ENCODE peak calls at places on chromosomes 3 and 15, in five cellular contexts. L is stimulated activated CD8-positive, alpha-beta memory T cell treated with anti-CD3 and anti-CD28 coated beads, Interleukin-7, amount 100 ng/mL, for 4 hours; B is GM04504; D is KBM-7; V is substantia nigra. I is an unnamed sample.

GRCh38 chr3:24802614-24803013 is 308.0 kb upstream of the THRB start:
- DNase-seq in V (no peak), L (no peak), B (no peak), D (no peak), I (no peak)

GRCh38 chr15:53539878-53540277 is 219.6 kb downstream of the WDR72 start:
- DNase-seq in D (no peak), L (no peak), V (no peak), B (no peak), I (no peak)

GRCh38 chr3:50516048-50516871 is 12.8 kb upstream of the CACNA2D2 start:
- DNase-seq in L (no peak), V (no peak), B (no peak), D (no peak), I (no peak)

GRCh38 chr15:90315276-90315982 is 36.7 kb upstream of the ZNF774 start:
- DNase-seq in V (peak), D (no peak), B (peak), L (no peak), I (no peak)

GRCh38 chr3:59425371-59425770 is 375.5 kb upstream of the CFAP20DC start:
- DNase-seq in V (no peak), D (no peak), L (no peak), B (peak), I (no peak)

GRCh38 chr15:68691667-68692066 is 112.9 kb downstream of the CORO2B start:
- DNase-seq in V (no peak), L (no peak), D (no peak), B (no peak), I (peak)

GRCh38 chr3:148727242-148727641 is 29.5 kb downstream of the AGTR1 start:
- DNase-seq in L (no peak), B (no peak), V (peak), D (peak), I (peak)

GRCh38 chr3:126212629-126213375 is 32.4 kb upstream of the ALDH1L1 start:
- DNase-seq in D (peak), V (no peak), B (peak), L (no peak), I (peak)

GRCh38 chr15:58185439-58185838 is 47.3 kb downstream of the AQP9 start:
- DNase-seq in V (no peak), L (no peak), B (no peak), D (no peak), I (no peak)

GRCh38 chr3:144687862-144688261 is 716.2 kb downstream of the DIPK2A start:
- DNase-seq in V (no peak), D (no peak), L (no peak), B (no peak), I (no peak)

GRCh38 chr3:17195192-17195611 is 310.4 kb downstream of the PLCL2 start:
- DNase-seq in D (no peak), V (peak), B (no peak), L (no peak), I (peak)

GRCh38 chr3:150447631-150448465 is 39.8 kb downstream of the TSC22D2 start:
- DNase-seq in L (no peak), B (no peak), D (no peak), V (no peak), I (no peak)

GRCh38 chr3:129664040-129664646 is 57.7 kb upstream of the PLXND1 start:
- DNase-seq in L (no peak), D (no peak), V (no peak), B (no peak), I (peak)

GRCh38 chr15:63893866-63894661 is 60.3 kb upstream of the HERC1 start:
- DNase-seq in L (no peak), V (no peak), D (no peak), B (no peak), I (no peak)

GRCh38 chr3:184472723-184473419 is 88.7 kb upstream of the EPHB3 start:
- DNase-seq in D (peak), L (no peak), V (no peak), B (no peak), I (peak)

GRCh38 chr3:55607844-55608243 is 120.7 kb upstream of the WNT5A start:
- DNase-seq in L (no peak), B (no peak), V (no peak), D (no peak), I (no peak)

GRCh38 chr3:136152176-136152843 is 43.8 kb downstream of the MSL2 start:
- DNase-seq in D (no peak), L (no peak), V (no peak), B (no peak), I (no peak)

GRCh38 chr15:77691607-77692006 is 58.9 kb upstream of the LINGO1 start:
- DNase-seq in V (no peak), B (no peak), D (no peak), L (no peak), I (no peak)

GRCh38 chr15:73482184-73482583 is 39.2 kb downstream of the REC114 start:
- DNase-seq in V (no peak), B (no peak), D (peak), L (no peak), I (no peak)

GRCh38 chr15:45871121-45871855 is 236.5 kb downstream of the SQOR start:
- DNase-seq in B (peak), L (no peak), D (no peak), V (no peak), I (no peak)

GRCh38 chr3:121175083-121175482 is 267.1 kb downstream of the STXBP5L start:
- DNase-seq in L (no peak), V (no peak), D (no peak), B (no peak), I (no peak)

GRCh38 chr3:70871909-70872656 is 559.6 kb upstream of the MDFIC2 start:
- DNase-seq in D (no peak), L (no peak), V (no peak), B (peak), I (no peak)

GRCh38 chr15:71201471-71201870 is 86.2 kb downstream of the THSD4 start:
- DNase-seq in B (no peak), V (no peak), L (no peak), D (no peak), I (peak)

GRCh38 chr3:131717493-131717892 is 214.7 kb upstream of the MRPL3 start:
- DNase-seq in B (no peak), D (no peak), L (no peak), V (no peak), I (no peak)

GRCh38 chr15:65940618-65940909 is 71.3 kb downstream of the RAB11A start:
- DNase-seq in V (no peak), L (no peak), B (no peak), D (no peak), I (no peak)